ENCODE peak calls at places on chromosome 2, in five cellular contexts. R is lung, T is AG09309, B is upper lobe of right lung, O is fibroblast of the aortic adventitia. V is an unnamed sample.
A peak's percentile ranks its signal among the peaks of the same experiment; 100 is the strongest.

GRCh38 chr2:105188343-105188742 is 53.2 kb upstream of the GPR45 start:
- DNase-seq in R (no peak), T (no peak), B (no peak), O (no peak), V (no peak)

GRCh38 chr2:235026137-235026536 is 74.3 kb downstream of the SH3BP4 start:
- DNase-seq in R (no peak), T (peak; percentile 61), B (peak; percentile 16), O (peak; percentile 90), V (peak; percentile 29)

GRCh38 chr2:201233192-201234166 is 26.9 kb upstream of the CASP8 start:
- DNase-seq in R (peak; percentile 88), T (no peak), B (peak; percentile 92), O (peak; percentile 35), V (no peak)

GRCh38 chr2:178523596-178524134 is 43.4 kb downstream of the PLEKHA3 start:
- DNase-seq in R (no peak), T (no peak), B (no peak), O (peak; percentile 6), V (no peak)

GRCh38 chr2:157267476-157267875 is 10.0 kb downstream of the GALNT5 start:
- DNase-seq in R (no peak), T (no peak), B (no peak), O (no peak), V (no peak)

GRCh38 chr2:196322963-196323810 is 151.8 kb upstream of the STK17B start:
- DNase-seq in R (no peak), T (peak; percentile 52), B (no peak), O (peak; percentile 82), V (no peak)

GRCh38 chr2:85398426-85399182 is 11.6 kb downstream of the CAPG start:
- DNase-seq in R (no peak), T (no peak), B (peak; percentile 58), O (no peak), V (peak; percentile 71)

GRCh38 chr2:147133273-147133901 is 711.4 kb upstream of the ACVR2A start:
- DNase-seq in R (no peak), T (no peak), B (no peak), O (peak; percentile 51), V (no peak)

GRCh38 chr2:66867038-66867380 is 432.1 kb downstream of the MEIS1 start:
- DNase-seq in R (no peak), T (no peak), B (no peak), O (no peak), V (no peak)

GRCh38 chr2:182435754-182436153 is 8.9 kb upstream of the PDE1A start:
- DNase-seq in R (no peak), T (peak; percentile 8), B (no peak), O (peak; percentile 67), V (no peak)

GRCh38 chr2:179613701-179614100 is 247.7 kb downstream of the ZNF385B start:
- DNase-seq in R (no peak), T (no peak), B (peak; percentile 59), O (peak; percentile 19), V (no peak)

GRCh38 chr2:9939587-9940485 is 11.7 kb upstream of the GRHL1 start:
- DNase-seq in R (no peak), T (no peak), B (no peak), O (peak; percentile 3), V (no peak)

GRCh38 chr2:74671479-74671878 is 17.4 kb downstream of the SEMA4F start:
- DNase-seq in R (no peak), T (peak; percentile 33), B (no peak), O (peak; percentile 38), V (no peak)

GRCh38 chr2:27390822-27391679 is 10.5 kb upstream of the ZNF513 start:
- DNase-seq in R (no peak), T (no peak), B (no peak), O (no peak), V (no peak)

GRCh38 chr2:10753156-10753555 is 31.7 kb downstream of the ATP6V1C2 start:
- DNase-seq in R (no peak), T (no peak), B (no peak), O (no peak), V (no peak)

GRCh38 chr2:215878476-215879063 is 134.8 kb downstream of the MREG start:
- DNase-seq in R (no peak), T (peak; percentile 51), B (no peak), O (peak; percentile 41), V (no peak)

GRCh38 chr2:71190959-71191943 is 35.7 kb downstream of the PAIP2B start:
- DNase-seq in R (no peak), T (peak; percentile 20), B (no peak), O (peak; percentile 44), V (no peak)

GRCh38 chr2:85704800-85705679 is 10.9 kb downstream of the GNLY start:
- DNase-seq in R (no peak), T (no peak), B (no peak), O (no peak), V (no peak)

GRCh38 chr2:30807249-30807648 is at the start of gene CAPN13:
- DNase-seq in R (peak; percentile 56), T (no peak), B (no peak), O (no peak), V (no peak)

GRCh38 chr2:33000986-33001385 is 54.2 kb downstream of the LTBP1 start:
- DNase-seq in R (no peak), T (peak; percentile 10), B (no peak), O (no peak), V (no peak)

GRCh38 chr2:85049236-85049635 is 78.3 kb downstream of the KCMF1 start:
- DNase-seq in R (no peak), T (no peak), B (no peak), O (no peak), V (no peak)

GRCh38 chr2:30208453-30208852 is 22.9 kb upstream of the LBH start:
- DNase-seq in R (peak; percentile 57), T (peak; percentile 44), B (no peak), O (peak; percentile 87), V (no peak)

DNA sequence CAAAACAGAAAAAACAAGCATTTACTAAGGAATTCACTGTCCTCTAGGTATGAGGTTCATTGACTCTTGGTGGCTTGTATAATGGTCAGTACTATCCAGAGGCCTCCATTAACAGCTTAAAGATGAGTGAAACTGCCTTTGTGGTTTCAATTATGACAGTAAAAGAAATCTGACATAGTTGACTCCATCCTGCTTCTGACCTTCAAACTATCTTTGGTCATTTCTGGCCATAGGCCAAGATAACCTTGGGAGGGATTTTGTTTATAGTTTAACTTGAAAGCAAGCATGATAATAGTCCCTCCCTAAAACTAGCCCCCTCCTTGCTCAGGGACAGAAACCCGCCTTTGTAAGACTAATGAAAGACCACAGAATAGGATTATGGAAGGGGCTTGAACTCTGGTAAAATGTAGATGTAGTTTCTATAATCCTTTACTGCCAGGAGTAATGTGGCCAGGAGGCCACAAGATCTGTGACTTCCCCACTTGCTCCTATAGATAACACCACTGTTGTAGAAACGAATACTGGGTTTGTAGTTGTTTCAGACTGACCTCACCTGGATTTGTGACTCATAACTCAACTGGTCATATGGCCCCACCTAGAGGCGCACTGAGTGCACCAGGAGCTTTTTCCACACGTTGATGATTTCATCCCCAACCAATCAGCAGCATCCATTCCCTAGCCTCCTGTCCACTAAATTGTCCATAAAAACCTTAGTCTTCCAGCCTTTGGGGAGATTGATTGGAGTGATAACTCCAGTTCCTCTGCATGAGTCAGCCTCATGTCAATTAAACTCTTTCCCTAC is 8.6 kb upstream of the PLEKHM3 start:
- DNase-seq in R (peak; percentile 61), T (no peak), B (peak; percentile 69), O (peak; percentile 18), V (no peak)
- TF ChIP-seq CTCF in R (peak; percentile 37), T (no peak), B (peak; percentile 52), O (peak; percentile 12), V (peak; percentile 51)

GRCh38 chr2:41400057-41400665 is 647.7 kb upstream of the PKDCC start:
- DNase-seq in R (no peak), T (no peak), B (no peak), O (no peak), V (no peak)
- TF ChIP-seq CTCF in R (no peak), T (no peak), B (peak; percentile 19), O (no peak), V (peak; percentile 61)

DNA sequence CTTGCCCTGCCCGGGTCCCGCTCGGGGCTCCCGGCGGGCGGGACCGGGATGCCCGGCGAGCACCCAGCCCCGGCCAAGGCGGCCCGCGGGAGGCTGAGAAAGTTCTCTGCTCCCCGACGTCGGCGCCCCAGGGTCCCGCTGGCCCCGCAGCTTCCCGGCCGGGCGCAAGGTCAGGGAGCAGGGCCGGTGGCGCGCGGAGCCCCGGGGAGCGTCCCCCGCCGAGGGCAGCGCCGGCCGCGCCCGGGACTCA is 331 bp downstream of the SERPINE2 start:
- DNase-seq in R (no peak), T (no peak), B (no peak), O (no peak), V (no peak)
- TF ChIP-seq CTCF in R (no peak), T (no peak), B (no peak), O (no peak), V (no peak)

DNA sequence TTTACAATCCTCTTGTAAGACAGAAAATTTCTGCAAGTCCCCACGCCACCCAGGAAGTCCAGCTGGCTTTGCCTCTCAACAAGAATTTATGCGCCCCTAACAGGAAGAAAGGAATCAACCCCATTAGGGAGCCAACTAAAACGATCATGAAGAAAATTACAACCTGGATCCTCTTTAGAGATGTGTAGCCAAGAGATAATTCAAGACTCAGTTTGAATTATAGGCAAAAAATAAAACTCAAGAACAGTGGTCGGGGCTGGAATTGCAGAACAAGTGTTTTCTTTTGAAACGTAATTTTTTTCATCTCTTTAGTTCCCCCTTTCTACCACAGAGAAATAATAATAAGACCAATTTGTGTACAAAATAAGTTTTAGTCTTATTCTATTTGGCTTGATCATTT is 22.4 kb downstream of the PDCD1 start:
- DNase-seq in R (no peak), T (no peak), B (no peak), O (no peak), V (no peak)
- TF ChIP-seq CTCF in R (no peak), T (no peak), B (no peak), O (no peak), V (peak; percentile 44)

GRCh38 chr2:226130192-226130591 is 669.4 kb downstream of the IRS1 start:
- DNase-seq in R (no peak), T (no peak), B (no peak), O (peak; percentile 31), V (no peak)
- TF ChIP-seq CTCF in R (no peak), T (no peak), B (no peak), O (no peak), V (no peak)

DNA sequence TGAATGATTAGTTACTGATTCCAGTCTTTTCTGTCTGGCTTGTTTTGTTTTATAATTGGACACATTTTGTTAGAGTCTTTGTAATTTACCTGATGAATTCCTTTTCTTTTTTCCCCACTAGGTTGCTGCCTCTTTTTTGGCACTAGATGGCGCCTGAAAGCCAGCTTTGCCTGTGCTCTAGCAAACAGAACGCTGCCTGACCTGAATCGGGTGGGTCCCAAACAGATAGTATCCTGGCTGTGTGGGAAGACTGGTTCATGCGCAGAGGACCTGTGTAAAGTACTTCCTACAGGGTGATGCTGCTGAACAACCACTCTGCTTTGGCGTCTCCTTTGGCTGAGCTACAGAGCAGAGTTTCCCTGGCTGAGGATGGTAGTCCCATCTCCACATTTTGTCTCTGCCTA is 288.2 kb downstream of the IKZF2 start:
- DNase-seq in R (no peak), T (no peak), B (peak; percentile 42), O (peak; percentile 28), V (no peak)
- TF ChIP-seq CTCF in R (no peak), T (peak; percentile 47), B (peak; percentile 38), O (peak; percentile 48), V (peak; percentile 65)

GRCh38 chr2:237092920-237093781 is 7.5 kb downstream of the COPS8 start:
- DNase-seq in R (no peak), T (no peak), B (no peak), O (peak; percentile 89), V (no peak)
- TF ChIP-seq CTCF in R (peak; percentile 19), T (peak; percentile 65), B (peak; percentile 34), O (peak; percentile 68), V (peak; percentile 87)

V was measured in chondrocyte.